ENCODE peak calls at places on chromosomes 16 and 17, in seven cellular contexts. D is effector CD4-positive, alpha-beta T cell; M is hippocampal formation; S is omental fat pad; T is NCI-H1048; P is gastrocnemius medialis; H is NCI-H226. V is an unnamed sample.

GRCh38 chr17:2724783-2725164 is 13.2 kb upstream of the CLUH start:
- DNase-seq in D (no peak), M (peak), S (no peak), T (no peak), P (no peak), H (no peak), V (no peak)

GRCh38 chr16:87291944-87292343 is 25.2 kb downstream of the C16orf95 start:
- DNase-seq in D (no peak), M (no peak), S (no peak), T (no peak), P (no peak), H (no peak), V (no peak)

GRCh38 chr16:4678596-4678995 is 14.8 kb upstream of the NUDT16L1 start:
- DNase-seq in D (no peak), M (no peak), S (no peak), T (no peak), P (no peak), H (no peak), V (no peak)

GRCh38 chr17:47862621-47863440 is 11.9 kb upstream of the SP6 start:
- DNase-seq in D (no peak), M (no peak), S (no peak), T (no peak), P (no peak), H (peak), V (no peak)

GRCh38 chr17:40566027-40566426 is 755 bp upstream of the CCR7 start:
- DNase-seq in D (no peak), M (no peak), S (no peak), T (no peak), P (no peak), H (no peak), V (no peak)

GRCh38 chr16:30355144-30355953 is at the start of gene CD2BP2:
- DNase-seq in D (peak), M (peak), S (peak), T (peak), P (peak), H (peak), V (no peak)

GRCh38 chr17:17079336-17079735 is 37.1 kb downstream of the MPRIP start:
- DNase-seq in D (no peak), M (no peak), S (no peak), T (no peak), P (no peak), H (no peak), V (no peak)

GRCh38 chr17:80103061-80103481 is 1.7 kb downstream of the GAA start:
- DNase-seq in D (no peak), M (no peak), S (no peak), T (no peak), P (no peak), H (no peak), V (no peak)

GRCh38 chr17:19482571-19482970 is 51.1 kb upstream of the SLC47A1 start:
- DNase-seq in D (no peak), M (no peak), S (no peak), T (no peak), P (no peak), H (peak), V (no peak)

V was measured in cortex of kidney.